ENCODE peak calls at places on chromosomes 12 and 14, in ten cellular contexts. One of them, this sample, is unnamed.

GRCh38 chr14:25121342-25122129 is 71.6 kb upstream of the STXBP6 start:
- DNase-seq in brain microvascular endothelial cell: no peak
- DNase-seq in tibial nerve: no peak
- DNase-seq in left ventricle myocardium inferior: no peak
- DNase-seq in fibroblast of the aortic adventitia: peak
- DNase-seq in RWPE1: no peak
- DNase-seq in A549: peak
- DNase-seq in omental fat pad: no peak
- DNase-seq in hepatocyte: peak
- DNase-seq in MCF 10A: no peak
- DNase-seq in this sample: no peak

GRCh38 chr12:76449572-76449971 is 101.4 kb upstream of the BBS10 start:
- DNase-seq in hepatocyte: no peak
- DNase-seq in MCF 10A: peak
- DNase-seq in fibroblast of the aortic adventitia: peak
- DNase-seq in RWPE1: peak
- DNase-seq in A549: peak
- DNase-seq in left ventricle myocardium inferior: no peak
- DNase-seq in brain microvascular endothelial cell: no peak
- DNase-seq in omental fat pad: no peak
- DNase-seq in tibial nerve: no peak
- DNase-seq in this sample: no peak

GRCh38 chr12:63294327-63294632 is 143.3 kb upstream of the AVPR1A start:
- DNase-seq in A549: peak
- DNase-seq in left ventricle myocardium inferior: no peak
- DNase-seq in RWPE1: peak
- DNase-seq in brain microvascular endothelial cell: peak
- DNase-seq in tibial nerve: no peak
- DNase-seq in hepatocyte: peak
- DNase-seq in fibroblast of the aortic adventitia: peak
- DNase-seq in MCF 10A: peak
- DNase-seq in omental fat pad: no peak
- DNase-seq in this sample: no peak

GRCh38 chr14:61025239-61026223 is 44.5 kb downstream of the SLC38A6 start:
- DNase-seq in brain microvascular endothelial cell: peak
- DNase-seq in fibroblast of the aortic adventitia: peak
- DNase-seq in RWPE1: peak
- DNase-seq in A549: peak
- DNase-seq in hepatocyte: peak
- DNase-seq in omental fat pad: peak
- DNase-seq in tibial nerve: peak
- DNase-seq in MCF 10A: peak
- DNase-seq in left ventricle myocardium inferior: peak
- DNase-seq in this sample: no peak

GRCh38 chr12:52655251-52655650 is 3.2 kb upstream of the KRT2 start:
- DNase-seq in tibial nerve: no peak
- DNase-seq in fibroblast of the aortic adventitia: no peak
- DNase-seq in hepatocyte: no peak
- DNase-seq in brain microvascular endothelial cell: no peak
- DNase-seq in omental fat pad: no peak
- DNase-seq in MCF 10A: peak
- DNase-seq in A549: no peak
- DNase-seq in RWPE1: peak
- DNase-seq in left ventricle myocardium inferior: no peak
- DNase-seq in this sample: no peak

GRCh38 chr12:6332459-6332858 is 9.4 kb downstream of the TNFRSF1A start:
- DNase-seq in A549: peak
- DNase-seq in tibial nerve: no peak
- DNase-seq in hepatocyte: no peak
- DNase-seq in fibroblast of the aortic adventitia: peak
- DNase-seq in omental fat pad: no peak
- DNase-seq in MCF 10A: peak
- DNase-seq in RWPE1: peak
- DNase-seq in brain microvascular endothelial cell: peak
- DNase-seq in left ventricle myocardium inferior: no peak
- DNase-seq in this sample: no peak

GRCh38 chr14:73364559-73364958 is 93.8 kb downstream of the NUMB start:
- DNase-seq in RWPE1: no peak
- DNase-seq in brain microvascular endothelial cell: no peak
- DNase-seq in A549: no peak
- DNase-seq in tibial nerve: no peak
- DNase-seq in omental fat pad: no peak
- DNase-seq in hepatocyte: no peak
- DNase-seq in MCF 10A: no peak
- DNase-seq in left ventricle myocardium inferior: no peak
- DNase-seq in fibroblast of the aortic adventitia: no peak
- DNase-seq in this sample: no peak

GRCh38 chr14:68491793-68492192 is 301.1 kb downstream of the ZFP36L1 start:
- DNase-seq in A549: no peak
- DNase-seq in MCF 10A: no peak
- DNase-seq in left ventricle myocardium inferior: no peak
- DNase-seq in hepatocyte: no peak
- DNase-seq in brain microvascular endothelial cell: no peak
- DNase-seq in tibial nerve: no peak
- DNase-seq in RWPE1: no peak
- DNase-seq in omental fat pad: no peak
- DNase-seq in fibroblast of the aortic adventitia: no peak
- DNase-seq in this sample: no peak

GRCh38 chr12:49703647-49704137 is 3.5 kb downstream of the FMNL3 start:
- DNase-seq in MCF 10A: no peak
- DNase-seq in brain microvascular endothelial cell: peak
- DNase-seq in fibroblast of the aortic adventitia: peak
- DNase-seq in A549: no peak
- DNase-seq in RWPE1: no peak
- DNase-seq in omental fat pad: no peak
- DNase-seq in tibial nerve: no peak
- DNase-seq in left ventricle myocardium inferior: no peak
- DNase-seq in hepatocyte: no peak
- DNase-seq in this sample: no peak

GRCh38 chr12:2613674-2614073 is 181.1 kb upstream of the FKBP4 start:
- DNase-seq in tibial nerve: no peak
- DNase-seq in left ventricle myocardium inferior: no peak
- DNase-seq in hepatocyte: peak
- DNase-seq in RWPE1: peak
- DNase-seq in omental fat pad: no peak
- DNase-seq in fibroblast of the aortic adventitia: peak
- DNase-seq in brain microvascular endothelial cell: peak
- DNase-seq in MCF 10A: peak
- DNase-seq in A549: peak
- DNase-seq in this sample: no peak

GRCh38 chr14:65179918-65180724 is 77.8 kb upstream of the MAX start:
- DNase-seq in RWPE1: peak
- DNase-seq in left ventricle myocardium inferior: peak
- DNase-seq in omental fat pad: no peak
- DNase-seq in brain microvascular endothelial cell: peak
- DNase-seq in tibial nerve: no peak
- DNase-seq in A549: peak
- DNase-seq in fibroblast of the aortic adventitia: peak
- DNase-seq in MCF 10A: peak
- DNase-seq in hepatocyte: no peak
- DNase-seq in this sample: no peak

GRCh38 chr14:33617154-33617553 is 333.7 kb downstream of the EGLN3 start:
- DNase-seq in omental fat pad: no peak
- DNase-seq in MCF 10A: peak
- DNase-seq in left ventricle myocardium inferior: no peak
- DNase-seq in A549: no peak
- DNase-seq in hepatocyte: peak
- DNase-seq in RWPE1: peak
- DNase-seq in brain microvascular endothelial cell: peak
- DNase-seq in tibial nerve: no peak
- DNase-seq in fibroblast of the aortic adventitia: peak
- DNase-seq in this sample: no peak

GRCh38 chr12:93442411-93443340 is 929 bp upstream of the UBE2N start:
- DNase-seq in A549: no peak
- DNase-seq in RWPE1: peak
- DNase-seq in fibroblast of the aortic adventitia: no peak
- DNase-seq in brain microvascular endothelial cell: no peak
- DNase-seq in hepatocyte: no peak
- DNase-seq in omental fat pad: no peak
- DNase-seq in left ventricle myocardium inferior: no peak
- DNase-seq in MCF 10A: no peak
- DNase-seq in tibial nerve: no peak
- DNase-seq in this sample: no peak

GRCh38 chr12:91007531-91008290 is 2.9 kb upstream of the EPYC start:
- DNase-seq in brain microvascular endothelial cell: no peak
- DNase-seq in hepatocyte: no peak
- DNase-seq in left ventricle myocardium inferior: no peak
- DNase-seq in RWPE1: no peak
- DNase-seq in A549: no peak
- DNase-seq in fibroblast of the aortic adventitia: no peak
- DNase-seq in MCF 10A: no peak
- DNase-seq in omental fat pad: no peak
- DNase-seq in tibial nerve: no peak
- DNase-seq in this sample: no peak

GRCh38 chr14:55874785-55875184 is 243.4 kb upstream of the PELI2 start:
- DNase-seq in hepatocyte: no peak
- DNase-seq in RWPE1: no peak
- DNase-seq in left ventricle myocardium inferior: no peak
- DNase-seq in MCF 10A: no peak
- DNase-seq in tibial nerve: no peak
- DNase-seq in fibroblast of the aortic adventitia: peak
- DNase-seq in A549: no peak
- DNase-seq in brain microvascular endothelial cell: no peak
- DNase-seq in omental fat pad: no peak
- DNase-seq in this sample: no peak

GRCh38 chr12:93526786-93527428 is 45.6 kb upstream of the SOCS2 start:
- DNase-seq in left ventricle myocardium inferior: no peak
- DNase-seq in brain microvascular endothelial cell: peak
- DNase-seq in A549: peak
- DNase-seq in tibial nerve: no peak
- DNase-seq in RWPE1: peak
- DNase-seq in MCF 10A: peak
- DNase-seq in hepatocyte: peak
- DNase-seq in omental fat pad: no peak
- DNase-seq in fibroblast of the aortic adventitia: peak
- DNase-seq in this sample: no peak

GRCh38 chr14:77111021-77111420 is 13.0 kb downstream of the CIPC start:
- DNase-seq in RWPE1: peak
- DNase-seq in A549: no peak
- DNase-seq in tibial nerve: no peak
- DNase-seq in fibroblast of the aortic adventitia: peak
- DNase-seq in MCF 10A: no peak
- DNase-seq in omental fat pad: no peak
- DNase-seq in brain microvascular endothelial cell: no peak
- DNase-seq in left ventricle myocardium inferior: no peak
- DNase-seq in hepatocyte: no peak
- DNase-seq in this sample: no peak

GRCh38 chr14:55291480-55292081 is 20.4 kb downstream of the FBXO34 start:
- DNase-seq in hepatocyte: no peak
- DNase-seq in fibroblast of the aortic adventitia: no peak
- DNase-seq in omental fat pad: no peak
- DNase-seq in left ventricle myocardium inferior: no peak
- DNase-seq in A549: no peak
- DNase-seq in RWPE1: no peak
- DNase-seq in MCF 10A: no peak
- DNase-seq in brain microvascular endothelial cell: no peak
- DNase-seq in tibial nerve: no peak
- DNase-seq in this sample: no peak

DNA sequence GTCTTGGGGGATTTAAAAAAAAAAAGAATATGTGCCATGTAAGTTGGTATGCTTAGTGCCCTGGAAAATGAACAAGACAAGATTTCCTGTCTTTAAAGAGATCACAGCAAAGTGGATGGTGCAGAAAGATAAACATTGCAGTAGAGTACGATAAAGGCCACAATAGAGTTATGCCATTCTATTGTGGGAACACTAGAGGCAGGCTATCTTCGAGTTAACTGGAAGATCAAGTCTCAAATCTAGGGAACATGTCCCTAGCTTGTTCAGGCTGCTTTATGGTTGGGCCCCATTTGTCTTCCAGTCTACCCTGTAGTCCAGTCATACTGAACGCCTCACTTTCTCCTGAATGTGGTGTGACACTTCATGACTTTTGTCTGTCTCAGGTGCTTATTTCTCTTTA is 18.7 kb upstream of the CCT2 start:
- DNase-seq in tibial nerve: no peak
- DNase-seq in fibroblast of the aortic adventitia: no peak
- DNase-seq in MCF 10A: no peak
- DNase-seq in brain microvascular endothelial cell: no peak
- DNase-seq in omental fat pad: no peak
- DNase-seq in hepatocyte: no peak
- DNase-seq in A549: no peak
- DNase-seq in left ventricle myocardium inferior: no peak
- DNase-seq in RWPE1: no peak
- DNase-seq in this sample: no peak
- TF ChIP-seq CTCF in tibial nerve: no peak
- TF ChIP-seq CTCF in fibroblast of the aortic adventitia: no peak
- TF ChIP-seq CTCF in MCF 10A: no peak
- TF ChIP-seq CTCF in brain microvascular endothelial cell: peak
- TF ChIP-seq CTCF in omental fat pad: no peak
- TF ChIP-seq CTCF in hepatocyte: no peak
- TF ChIP-seq CTCF in A549: no peak
- TF ChIP-seq CTCF in left ventricle myocardium inferior: no peak
- TF ChIP-seq CTCF in RWPE1: no peak
- TF ChIP-seq CTCF in this sample: no peak

DNA sequence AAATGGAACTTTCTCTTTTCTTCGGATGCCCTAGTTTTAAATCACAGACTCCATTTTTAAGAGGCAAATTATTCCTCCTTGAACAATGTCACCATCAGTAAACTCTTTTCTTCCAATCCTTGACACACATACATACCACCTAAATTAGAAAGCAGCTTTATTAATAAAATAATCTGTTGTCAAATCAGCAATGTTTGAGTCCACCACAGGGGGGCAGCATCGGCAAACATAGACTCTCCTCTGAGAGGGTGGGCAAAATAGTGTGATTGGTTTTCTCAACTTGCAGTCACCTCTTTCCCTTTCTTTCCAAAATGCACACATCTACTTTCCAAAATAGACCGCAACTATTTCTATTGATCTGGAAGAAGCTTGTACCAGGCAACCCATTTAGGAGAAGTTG is 438.4 kb upstream of the OR4E1 start:
- DNase-seq in MCF 10A: peak
- DNase-seq in brain microvascular endothelial cell: no peak
- DNase-seq in tibial nerve: no peak
- DNase-seq in omental fat pad: no peak
- DNase-seq in left ventricle myocardium inferior: no peak
- DNase-seq in RWPE1: peak
- DNase-seq in A549: peak
- DNase-seq in fibroblast of the aortic adventitia: no peak
- DNase-seq in hepatocyte: peak
- DNase-seq in this sample: no peak
- TF ChIP-seq CTCF in MCF 10A: peak
- TF ChIP-seq CTCF in brain microvascular endothelial cell: peak
- TF ChIP-seq CTCF in tibial nerve: peak
- TF ChIP-seq CTCF in omental fat pad: no peak
- TF ChIP-seq CTCF in left ventricle myocardium inferior: peak
- TF ChIP-seq CTCF in RWPE1: peak
- TF ChIP-seq CTCF in A549: peak
- TF ChIP-seq CTCF in fibroblast of the aortic adventitia: peak
- TF ChIP-seq CTCF in hepatocyte: peak
- TF ChIP-seq CTCF in this sample: peak

GRCh38 chr12:124155711-124156110 is 139.2 kb upstream of the RFLNA start:
- DNase-seq in RWPE1: no peak
- DNase-seq in tibial nerve: no peak
- DNase-seq in brain microvascular endothelial cell: no peak
- DNase-seq in A549: no peak
- DNase-seq in hepatocyte: no peak
- DNase-seq in fibroblast of the aortic adventitia: no peak
- DNase-seq in left ventricle myocardium inferior: no peak
- DNase-seq in MCF 10A: no peak
- DNase-seq in omental fat pad: no peak
- DNase-seq in this sample: no peak
- TF ChIP-seq CTCF in RWPE1: no peak
- TF ChIP-seq CTCF in tibial nerve: no peak
- TF ChIP-seq CTCF in brain microvascular endothelial cell: no peak
- TF ChIP-seq CTCF in A549: no peak
- TF ChIP-seq CTCF in hepatocyte: no peak
- TF ChIP-seq CTCF in fibroblast of the aortic adventitia: no peak
- TF ChIP-seq CTCF in left ventricle myocardium inferior: no peak
- TF ChIP-seq CTCF in MCF 10A: no peak
- TF ChIP-seq CTCF in omental fat pad: no peak
- TF ChIP-seq CTCF in this sample: no peak

GRCh38 chr14:52950898-52951729 is at the start of gene FERMT2:
- DNase-seq in left ventricle myocardium inferior: peak
- DNase-seq in hepatocyte: peak
- DNase-seq in omental fat pad: peak
- DNase-seq in fibroblast of the aortic adventitia: peak
- DNase-seq in brain microvascular endothelial cell: peak
- DNase-seq in A549: peak
- DNase-seq in tibial nerve: peak
- DNase-seq in RWPE1: peak
- DNase-seq in MCF 10A: peak
- DNase-seq in this sample: peak
- TF ChIP-seq CTCF in left ventricle myocardium inferior: no peak
- TF ChIP-seq CTCF in hepatocyte: no peak
- TF ChIP-seq CTCF in omental fat pad: no peak
- TF ChIP-seq CTCF in fibroblast of the aortic adventitia: no peak
- TF ChIP-seq CTCF in brain microvascular endothelial cell: no peak
- TF ChIP-seq CTCF in A549: no peak
- TF ChIP-seq CTCF in tibial nerve: no peak
- TF ChIP-seq CTCF in RWPE1: no peak
- TF ChIP-seq CTCF in MCF 10A: no peak
- TF ChIP-seq CTCF in this sample: no peak

This sample was measured in D721Med.